ENCODE peak calls at places on chromosomes 1 and 21, in nine cellular contexts. One of them, this sample, is unnamed.
A peak's percentile ranks its signal among the peaks of the same experiment; 100 is the strongest.

GRCh38 chr1:46643368-46643775 is 24.8 kb downstream of the ATPAF1 start:
- DNase-seq in NCI-H1436: peak; percentile 31
- DNase-seq in GM04504: peak; percentile 87
- DNase-seq in lower leg skin: no peak
- DNase-seq in hepatocyte: peak; percentile 60
- DNase-seq in SJSA1: peak; percentile 81
- DNase-seq in ascending aorta: no peak
- DNase-seq in activated naive CD4-positive, alpha-beta T cell: no peak
- DNase-seq in GM23248: peak; percentile 76
- DNase-seq in this sample: no peak

GRCh38 chr1:40389871-40390560 is 16.5 kb downstream of the SMAP2 start:
- DNase-seq in NCI-H1436: no peak
- DNase-seq in GM04504: peak; percentile 90
- DNase-seq in lower leg skin: peak; percentile 71
- DNase-seq in hepatocyte: peak; percentile 61
- DNase-seq in SJSA1: no peak
- DNase-seq in ascending aorta: no peak
- DNase-seq in activated naive CD4-positive, alpha-beta T cell: no peak
- DNase-seq in GM23248: peak; percentile 90
- DNase-seq in this sample: no peak

GRCh38 chr1:184590163-184590750 is 164.4 kb downstream of the EDEM3 start:
- DNase-seq in NCI-H1436: no peak
- DNase-seq in GM04504: no peak
- DNase-seq in lower leg skin: peak; percentile 43
- DNase-seq in hepatocyte: peak; percentile 62
- DNase-seq in SJSA1: no peak
- DNase-seq in ascending aorta: no peak
- DNase-seq in activated naive CD4-positive, alpha-beta T cell: no peak
- DNase-seq in GM23248: no peak
- DNase-seq in this sample: no peak

GRCh38 chr1:28246427-28246832 is 10.5 kb downstream of the ATP5IF1 start:
- DNase-seq in NCI-H1436: no peak
- DNase-seq in GM04504: no peak
- DNase-seq in lower leg skin: no peak
- DNase-seq in hepatocyte: peak; percentile 67
- DNase-seq in SJSA1: no peak
- DNase-seq in ascending aorta: peak; percentile 59
- DNase-seq in activated naive CD4-positive, alpha-beta T cell: no peak
- DNase-seq in GM23248: peak; percentile 63
- DNase-seq in this sample: no peak

GRCh38 chr21:15616864-15617574 is 112.8 kb upstream of the USP25 start:
- DNase-seq in NCI-H1436: no peak
- DNase-seq in GM04504: no peak
- DNase-seq in lower leg skin: no peak
- DNase-seq in hepatocyte: no peak
- DNase-seq in SJSA1: no peak
- DNase-seq in ascending aorta: no peak
- DNase-seq in activated naive CD4-positive, alpha-beta T cell: no peak
- DNase-seq in GM23248: peak; percentile 60
- DNase-seq in this sample: no peak

GRCh38 chr21:42200906-42201614 is 17.9 kb upstream of the ABCG1 start:
- DNase-seq in NCI-H1436: peak; percentile 13
- DNase-seq in GM04504: no peak
- DNase-seq in lower leg skin: no peak
- DNase-seq in hepatocyte: no peak
- DNase-seq in SJSA1: no peak
- DNase-seq in ascending aorta: no peak
- DNase-seq in activated naive CD4-positive, alpha-beta T cell: no peak
- DNase-seq in GM23248: no peak
- DNase-seq in this sample: no peak

GRCh38 chr1:238052496-238053266 is 162.0 kb upstream of the ZP4 start:
- DNase-seq in NCI-H1436: no peak
- DNase-seq in GM04504: no peak
- DNase-seq in lower leg skin: no peak
- DNase-seq in hepatocyte: no peak
- DNase-seq in SJSA1: no peak
- DNase-seq in ascending aorta: no peak
- DNase-seq in activated naive CD4-positive, alpha-beta T cell: no peak
- DNase-seq in GM23248: no peak
- DNase-seq in this sample: no peak

GRCh38 chr1:17046043-17046657 is 7.7 kb downstream of the SDHB start:
- DNase-seq in NCI-H1436: peak; percentile 58
- DNase-seq in GM04504: no peak
- DNase-seq in lower leg skin: no peak
- DNase-seq in hepatocyte: peak; percentile 72
- DNase-seq in SJSA1: peak; percentile 32
- DNase-seq in ascending aorta: no peak
- DNase-seq in activated naive CD4-positive, alpha-beta T cell: no peak
- DNase-seq in GM23248: peak; percentile 86
- DNase-seq in this sample: no peak

GRCh38 chr1:32454726-32455125 is 10.1 kb upstream of the ZBTB8B start:
- DNase-seq in NCI-H1436: no peak
- DNase-seq in GM04504: no peak
- DNase-seq in lower leg skin: no peak
- DNase-seq in hepatocyte: peak; percentile 13
- DNase-seq in SJSA1: peak; percentile 24
- DNase-seq in ascending aorta: no peak
- DNase-seq in activated naive CD4-positive, alpha-beta T cell: no peak
- DNase-seq in GM23248: peak; percentile 9
- DNase-seq in this sample: no peak

GRCh38 chr1:245197911-245198379 is 43.2 kb downstream of the KIF26B start:
- DNase-seq in NCI-H1436: no peak
- DNase-seq in GM04504: peak; percentile 35
- DNase-seq in lower leg skin: no peak
- DNase-seq in hepatocyte: peak; percentile 34
- DNase-seq in SJSA1: peak; percentile 48
- DNase-seq in ascending aorta: no peak
- DNase-seq in activated naive CD4-positive, alpha-beta T cell: no peak
- DNase-seq in GM23248: peak; percentile 88
- DNase-seq in this sample: peak; percentile 76

GRCh38 chr21:31781737-31782136 is 49.8 kb upstream of the SCAF4 start:
- DNase-seq in NCI-H1436: peak; percentile 22
- DNase-seq in GM04504: peak; percentile 9
- DNase-seq in lower leg skin: peak; percentile 57
- DNase-seq in hepatocyte: peak; percentile 62
- DNase-seq in SJSA1: no peak
- DNase-seq in ascending aorta: peak; percentile 65
- DNase-seq in activated naive CD4-positive, alpha-beta T cell: no peak
- DNase-seq in GM23248: peak; percentile 77
- DNase-seq in this sample: no peak

GRCh38 chr1:12275370-12275769 is 45.5 kb downstream of the VPS13D start:
- DNase-seq in NCI-H1436: no peak
- DNase-seq in GM04504: no peak
- DNase-seq in lower leg skin: no peak
- DNase-seq in hepatocyte: peak; percentile 39
- DNase-seq in SJSA1: peak; percentile 12
- DNase-seq in ascending aorta: no peak
- DNase-seq in activated naive CD4-positive, alpha-beta T cell: peak; percentile 17
- DNase-seq in GM23248: peak; percentile 57
- DNase-seq in this sample: peak; percentile 58

GRCh38 chr21:40732243-40732642 is 114.7 kb downstream of the DSCAM start:
- DNase-seq in NCI-H1436: no peak
- DNase-seq in GM04504: no peak
- DNase-seq in lower leg skin: no peak
- DNase-seq in hepatocyte: no peak
- DNase-seq in SJSA1: no peak
- DNase-seq in ascending aorta: no peak
- DNase-seq in activated naive CD4-positive, alpha-beta T cell: no peak
- DNase-seq in GM23248: no peak
- DNase-seq in this sample: no peak

GRCh38 chr1:242184955-242185354 is 186.1 kb upstream of the MAP1LC3C start:
- DNase-seq in NCI-H1436: no peak
- DNase-seq in GM04504: no peak
- DNase-seq in lower leg skin: no peak
- DNase-seq in hepatocyte: no peak
- DNase-seq in SJSA1: no peak
- DNase-seq in ascending aorta: no peak
- DNase-seq in activated naive CD4-positive, alpha-beta T cell: no peak
- DNase-seq in GM23248: no peak
- DNase-seq in this sample: no peak

GRCh38 chr1:46554236-46555080 is 3.0 kb upstream of the KNCN start:
- DNase-seq in NCI-H1436: no peak
- DNase-seq in GM04504: no peak
- DNase-seq in lower leg skin: no peak
- DNase-seq in hepatocyte: no peak
- DNase-seq in SJSA1: no peak
- DNase-seq in ascending aorta: no peak
- DNase-seq in activated naive CD4-positive, alpha-beta T cell: no peak
- DNase-seq in GM23248: no peak
- DNase-seq in this sample: no peak

GRCh38 chr1:207910678-207911354 is at the start of gene CD34:
- DNase-seq in NCI-H1436: no peak
- DNase-seq in GM04504: no peak
- DNase-seq in lower leg skin: peak; percentile 56
- DNase-seq in hepatocyte: peak; percentile 34
- DNase-seq in SJSA1: no peak
- DNase-seq in ascending aorta: peak; percentile 82
- DNase-seq in activated naive CD4-positive, alpha-beta T cell: peak; percentile 3
- DNase-seq in GM23248: peak; percentile 66
- DNase-seq in this sample: no peak

GRCh38 chr1:27341525-27342252 is at the start of gene SYTL1:
- DNase-seq in NCI-H1436: peak; percentile 58
- DNase-seq in GM04504: no peak
- DNase-seq in lower leg skin: no peak
- DNase-seq in hepatocyte: peak; percentile 86
- DNase-seq in SJSA1: peak; percentile 31
- DNase-seq in ascending aorta: no peak
- DNase-seq in activated naive CD4-positive, alpha-beta T cell: peak; percentile 58
- DNase-seq in GM23248: peak; percentile 82
- DNase-seq in this sample: peak; percentile 92

GRCh38 chr1:30782361-30783243 is 25.0 kb upstream of the LAPTM5 start:
- DNase-seq in NCI-H1436: peak; percentile 70
- DNase-seq in GM04504: no peak
- DNase-seq in lower leg skin: no peak
- DNase-seq in hepatocyte: peak; percentile 85
- DNase-seq in SJSA1: peak; percentile 61
- DNase-seq in ascending aorta: no peak
- DNase-seq in activated naive CD4-positive, alpha-beta T cell: peak; percentile 73
- DNase-seq in GM23248: peak; percentile 75
- DNase-seq in this sample: peak; percentile 85

GRCh38 chr1:111199329-111199728 is 1.1 kb downstream of the DENND2D start:
- DNase-seq in NCI-H1436: no peak
- DNase-seq in GM04504: no peak
- DNase-seq in lower leg skin: no peak
- DNase-seq in hepatocyte: no peak
- DNase-seq in SJSA1: no peak
- DNase-seq in ascending aorta: no peak
- DNase-seq in activated naive CD4-positive, alpha-beta T cell: no peak
- DNase-seq in GM23248: no peak
- DNase-seq in this sample: no peak

GRCh38 chr1:99602404-99602969 is 43.4 kb upstream of the PALMD start:
- DNase-seq in NCI-H1436: no peak
- DNase-seq in GM04504: no peak
- DNase-seq in lower leg skin: no peak
- DNase-seq in hepatocyte: no peak
- DNase-seq in SJSA1: no peak
- DNase-seq in ascending aorta: no peak
- DNase-seq in activated naive CD4-positive, alpha-beta T cell: no peak
- DNase-seq in GM23248: no peak
- DNase-seq in this sample: no peak

GRCh38 chr1:156126043-156126700 is 11.7 kb downstream of the LMNA start:
- DNase-seq in NCI-H1436: peak; percentile 47
- DNase-seq in GM04504: peak; percentile 97
- DNase-seq in lower leg skin: peak; percentile 89
- DNase-seq in hepatocyte: peak; percentile 85
- DNase-seq in SJSA1: peak; percentile 98
- DNase-seq in ascending aorta: peak; percentile 99
- DNase-seq in activated naive CD4-positive, alpha-beta T cell: peak; percentile 15
- DNase-seq in GM23248: peak; percentile 98
- DNase-seq in this sample: peak; percentile 98

GRCh38 chr1:230113605-230114241 is 46.7 kb downstream of the GALNT2 start:
- DNase-seq in NCI-H1436: no peak
- DNase-seq in GM04504: peak; percentile 78
- DNase-seq in lower leg skin: no peak
- DNase-seq in hepatocyte: peak; percentile 48
- DNase-seq in SJSA1: peak; percentile 91
- DNase-seq in ascending aorta: peak; percentile 83
- DNase-seq in activated naive CD4-positive, alpha-beta T cell: no peak
- DNase-seq in GM23248: peak; percentile 97
- DNase-seq in this sample: no peak

GRCh38 chr1:161069201-161069685 is 448 bp downstream of the ARHGAP30 start:
- DNase-seq in NCI-H1436: no peak
- DNase-seq in GM04504: no peak
- DNase-seq in lower leg skin: no peak
- DNase-seq in hepatocyte: peak; percentile 5
- DNase-seq in SJSA1: no peak
- DNase-seq in ascending aorta: no peak
- DNase-seq in activated naive CD4-positive, alpha-beta T cell: no peak
- DNase-seq in GM23248: no peak
- DNase-seq in this sample: no peak

GRCh38 chr1:202205523-202206190 is 12.1 kb downstream of the LGR6 start:
- DNase-seq in NCI-H1436: no peak
- DNase-seq in GM04504: no peak
- DNase-seq in lower leg skin: no peak
- DNase-seq in hepatocyte: no peak
- DNase-seq in SJSA1: no peak
- DNase-seq in ascending aorta: no peak
- DNase-seq in activated naive CD4-positive, alpha-beta T cell: no peak
- DNase-seq in GM23248: no peak
- DNase-seq in this sample: no peak

GRCh38 chr1:108722292-108722691 is 9.6 kb downstream of the FNDC7 start:
- DNase-seq in NCI-H1436: no peak
- DNase-seq in GM04504: no peak
- DNase-seq in lower leg skin: no peak
- DNase-seq in hepatocyte: no peak
- DNase-seq in SJSA1: no peak
- DNase-seq in ascending aorta: no peak
- DNase-seq in activated naive CD4-positive, alpha-beta T cell: no peak
- DNase-seq in GM23248: peak; percentile 42
- DNase-seq in this sample: no peak

GRCh38 chr1:227938911-227939790 is 8.6 kb downstream of the WNT9A start:
- DNase-seq in NCI-H1436: no peak
- DNase-seq in GM04504: no peak
- DNase-seq in lower leg skin: no peak
- DNase-seq in hepatocyte: no peak
- DNase-seq in SJSA1: no peak
- DNase-seq in ascending aorta: peak; percentile 56
- DNase-seq in activated naive CD4-positive, alpha-beta T cell: no peak
- DNase-seq in GM23248: no peak
- DNase-seq in this sample: peak; percentile 50

GRCh38 chr1:157156058-157156541 is 17.9 kb upstream of the ETV3 start:
- DNase-seq in NCI-H1436: peak; percentile 56
- DNase-seq in GM04504: no peak
- DNase-seq in lower leg skin: peak; percentile 62
- DNase-seq in hepatocyte: peak; percentile 86
- DNase-seq in SJSA1: peak; percentile 79
- DNase-seq in ascending aorta: peak; percentile 82
- DNase-seq in activated naive CD4-positive, alpha-beta T cell: peak; percentile 73
- DNase-seq in GM23248: peak; percentile 81
- DNase-seq in this sample: peak; percentile 93

GRCh38 chr1:243884603-243885002 is 34.6 kb upstream of the AKT3 start:
- DNase-seq in NCI-H1436: no peak
- DNase-seq in GM04504: no peak
- DNase-seq in lower leg skin: no peak
- DNase-seq in hepatocyte: no peak
- DNase-seq in SJSA1: no peak
- DNase-seq in ascending aorta: no peak
- DNase-seq in activated naive CD4-positive, alpha-beta T cell: no peak
- DNase-seq in GM23248: no peak
- DNase-seq in this sample: no peak

GRCh38 chr1:59146651-59147358 is 150.1 kb upstream of the FGGY start:
- DNase-seq in NCI-H1436: no peak
- DNase-seq in GM04504: no peak
- DNase-seq in lower leg skin: no peak
- DNase-seq in hepatocyte: peak; percentile 62
- DNase-seq in SJSA1: peak; percentile 80
- DNase-seq in ascending aorta: peak; percentile 74
- DNase-seq in activated naive CD4-positive, alpha-beta T cell: peak; percentile 12
- DNase-seq in GM23248: peak; percentile 62
- DNase-seq in this sample: peak; percentile 74

GRCh38 chr1:27618341-27619067 is 14.6 kb upstream of the AHDC1 start:
- DNase-seq in NCI-H1436: no peak
- DNase-seq in GM04504: no peak
- DNase-seq in lower leg skin: no peak
- DNase-seq in hepatocyte: no peak
- DNase-seq in SJSA1: no peak
- DNase-seq in ascending aorta: no peak
- DNase-seq in activated naive CD4-positive, alpha-beta T cell: peak; percentile 27
- DNase-seq in GM23248: no peak
- DNase-seq in this sample: no peak

GRCh38 chr1:11797525-11798216 is 8.1 kb downstream of the MTHFR start:
- DNase-seq in NCI-H1436: no peak
- DNase-seq in GM04504: no peak
- DNase-seq in lower leg skin: no peak
- DNase-seq in hepatocyte: no peak
- DNase-seq in SJSA1: no peak
- DNase-seq in ascending aorta: peak; percentile 88
- DNase-seq in activated naive CD4-positive, alpha-beta T cell: no peak
- DNase-seq in GM23248: no peak
- DNase-seq in this sample: no peak